ENCODE peak calls at places on chromosomes 6 and 20, in four cellular contexts. One of them, this sample, is unnamed.

GRCh38 chr20:64160536-64161495 is 3.4 kb upstream of the MYT1 start:
- DNase-seq in OCI-LY7: no peak
- DNase-seq in mammary epithelial cell: no peak
- DNase-seq in fibroblast of lung: no peak
- DNase-seq in this sample: no peak

GRCh38 chr20:11585752-11586352 is 331.8 kb upstream of the BTBD3 start:
- DNase-seq in fibroblast of lung: peak
- DNase-seq in OCI-LY7: no peak
- DNase-seq in mammary epithelial cell: peak
- DNase-seq in this sample: no peak

GRCh38 chr6:28661097-28661713 is 135.5 kb downstream of the GPX5 start:
- DNase-seq in fibroblast of lung: no peak
- DNase-seq in OCI-LY7: no peak
- DNase-seq in mammary epithelial cell: no peak
- DNase-seq in this sample: no peak

GRCh38 chr6:48765352-48765961 is 654.5 kb upstream of the PTCHD4 start:
- DNase-seq in fibroblast of lung: peak
- DNase-seq in mammary epithelial cell: peak
- DNase-seq in OCI-LY7: peak
- DNase-seq in this sample: peak

GRCh38 chr20:38840053-38840893 is 34.8 kb downstream of the PPP1R16B start:
- DNase-seq in mammary epithelial cell: no peak
- DNase-seq in fibroblast of lung: no peak
- DNase-seq in OCI-LY7: no peak
- DNase-seq in this sample: no peak

GRCh38 chr6:103142902-103143301 is 1716.8 kb downstream of the HACE1 start:
- DNase-seq in fibroblast of lung: no peak
- DNase-seq in mammary epithelial cell: no peak
- DNase-seq in OCI-LY7: no peak
- DNase-seq in this sample: no peak

GRCh38 chr6:31836036-31836675 is 8.6 kb downstream of the HSPA1B start:
- DNase-seq in mammary epithelial cell: no peak
- DNase-seq in OCI-LY7: peak
- DNase-seq in fibroblast of lung: no peak
- DNase-seq in this sample: no peak

GRCh38 chr6:26029857-26030653 is 57.2 kb upstream of the HFE start:
- DNase-seq in mammary epithelial cell: no peak
- DNase-seq in OCI-LY7: peak
- DNase-seq in fibroblast of lung: no peak
- DNase-seq in this sample: no peak

GRCh38 chr6:47084530-47084929 is 42.4 kb upstream of the ADGRF1 start:
- DNase-seq in OCI-LY7: no peak
- DNase-seq in mammary epithelial cell: no peak
- DNase-seq in fibroblast of lung: no peak
- DNase-seq in this sample: no peak

GRCh38 chr6:109979033-109979921 is 1.2 kb downstream of the GPR6 start:
- DNase-seq in OCI-LY7: no peak
- DNase-seq in mammary epithelial cell: no peak
- DNase-seq in fibroblast of lung: no peak
- DNase-seq in this sample: no peak

GRCh38 chr6:13769655-13770053 is 44.7 kb downstream of the MCUR1 start:
- DNase-seq in OCI-LY7: no peak
- DNase-seq in fibroblast of lung: no peak
- DNase-seq in mammary epithelial cell: no peak
- DNase-seq in this sample: no peak

GRCh38 chr6:132934496-132934895 is 120.1 kb downstream of the RPS12 start:
- DNase-seq in mammary epithelial cell: no peak
- DNase-seq in fibroblast of lung: peak
- DNase-seq in OCI-LY7: no peak
- DNase-seq in this sample: no peak

GRCh38 chr20:43941476-43942212 is 27.0 kb downstream of the TOX2 start:
- DNase-seq in OCI-LY7: peak
- DNase-seq in mammary epithelial cell: peak
- DNase-seq in fibroblast of lung: no peak
- DNase-seq in this sample: peak

GRCh38 chr20:10919549-10920140 is 245.8 kb upstream of the JAG1 start:
- DNase-seq in OCI-LY7: no peak
- DNase-seq in fibroblast of lung: peak
- DNase-seq in mammary epithelial cell: peak
- DNase-seq in this sample: peak

GRCh38 chr6:37021356-37022129 is 16.1 kb downstream of the FGD2 start:
- DNase-seq in fibroblast of lung: peak
- DNase-seq in OCI-LY7: peak
- DNase-seq in mammary epithelial cell: peak
- DNase-seq in this sample: peak
- TF ChIP-seq CTCF in fibroblast of lung: peak
- TF ChIP-seq CTCF in OCI-LY7: peak
- TF ChIP-seq CTCF in mammary epithelial cell: peak
- TF ChIP-seq CTCF in this sample: peak

GRCh38 chr20:45407783-45408645 is at the start of gene DBNDD2:
- DNase-seq in mammary epithelial cell: no peak
- DNase-seq in fibroblast of lung: no peak
- DNase-seq in OCI-LY7: no peak
- DNase-seq in this sample: no peak
- H2AFZ ChIP-seq in mammary epithelial cell: peak
- H2AFZ ChIP-seq in fibroblast of lung: peak
- H2AFZ ChIP-seq in OCI-LY7: no peak
- H2AFZ ChIP-seq in this sample: peak

GRCh38 chr20:32053648-32054047 is 1.6 kb downstream of the HCK start:
- DNase-seq in fibroblast of lung: no peak
- DNase-seq in mammary epithelial cell: no peak
- DNase-seq in OCI-LY7: no peak
- DNase-seq in this sample: no peak

GRCh38 chr20:32050851-32051556 is 1.0 kb upstream of the HCK start:
- DNase-seq in mammary epithelial cell: no peak
- DNase-seq in OCI-LY7: no peak
- DNase-seq in fibroblast of lung: no peak
- DNase-seq in this sample: no peak

GRCh38 chr20:32051720-32052089 is 337 bp upstream of the HCK start:
- DNase-seq in mammary epithelial cell: no peak
- DNase-seq in OCI-LY7: no peak
- DNase-seq in fibroblast of lung: no peak
- DNase-seq in this sample: no peak

GRCh38 chr20:32052090-32052791 is at the start of gene HCK:
- DNase-seq in OCI-LY7: no peak
- DNase-seq in mammary epithelial cell: no peak
- DNase-seq in fibroblast of lung: no peak
- DNase-seq in this sample: no peak

DNA sequence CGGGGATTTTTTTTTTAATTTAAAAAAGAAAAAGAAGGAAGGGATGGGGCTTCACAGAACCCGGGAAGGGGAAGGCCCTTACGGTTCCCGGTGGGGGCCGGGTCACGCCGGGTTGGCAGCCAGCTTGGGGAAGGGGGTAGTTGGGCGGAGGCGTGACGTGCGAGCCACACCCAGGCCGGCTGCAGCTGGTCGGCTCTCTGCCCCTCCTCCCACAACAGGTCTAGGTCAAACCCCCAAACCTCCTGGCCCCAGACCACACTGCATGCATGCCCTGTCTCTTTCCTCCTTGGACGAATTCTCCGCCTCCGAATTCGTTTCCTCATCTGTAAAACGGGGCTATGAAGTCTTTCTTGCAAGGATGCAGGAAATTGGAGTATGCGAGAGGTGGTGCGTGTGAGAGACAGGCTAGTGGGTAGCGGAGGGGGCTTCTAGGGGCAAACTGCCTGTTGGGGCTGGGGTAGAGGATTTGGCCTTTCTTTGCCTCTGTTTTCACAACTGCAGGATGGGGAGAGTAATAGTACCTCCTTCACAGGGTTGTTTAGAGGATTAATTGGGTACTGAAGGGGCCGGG is 835 bp downstream of the HCK start:
- DNase-seq in mammary epithelial cell: no peak
- DNase-seq in OCI-LY7: no peak
- DNase-seq in fibroblast of lung: no peak
- DNase-seq in this sample: no peak
- TF ChIP-seq CTCF in mammary epithelial cell: no peak
- TF ChIP-seq CTCF in OCI-LY7: no peak
- TF ChIP-seq CTCF in fibroblast of lung: no peak
- TF ChIP-seq CTCF in this sample: no peak

GRCh38 chr6:155110721-155111120 is 115.6 kb downstream of the TIAM2 start:
- DNase-seq in OCI-LY7: no peak
- DNase-seq in mammary epithelial cell: no peak
- DNase-seq in fibroblast of lung: no peak
- DNase-seq in this sample: no peak

GRCh38 chr6:155103816-155104366 is 108.8 kb downstream of the TIAM2 start:
- DNase-seq in OCI-LY7: no peak
- DNase-seq in fibroblast of lung: no peak
- DNase-seq in mammary epithelial cell: no peak
- DNase-seq in this sample: no peak

GRCh38 chr6:155108070-155108815 is 113.1 kb downstream of the TIAM2 start:
- DNase-seq in mammary epithelial cell: no peak
- DNase-seq in OCI-LY7: no peak
- DNase-seq in fibroblast of lung: no peak
- DNase-seq in this sample: no peak

GRCh38 chr6:155107432-155108069 is 112.4 kb downstream of the TIAM2 start:
- DNase-seq in OCI-LY7: no peak
- DNase-seq in fibroblast of lung: no peak
- DNase-seq in mammary epithelial cell: no peak
- DNase-seq in this sample: no peak

GRCh38 chr6:155106456-155107107 is 111.5 kb downstream of the TIAM2 start:
- DNase-seq in OCI-LY7: no peak
- DNase-seq in fibroblast of lung: no peak
- DNase-seq in mammary epithelial cell: no peak
- DNase-seq in this sample: no peak
- H2AFZ ChIP-seq in OCI-LY7: no peak
- H2AFZ ChIP-seq in fibroblast of lung: no peak
- H2AFZ ChIP-seq in mammary epithelial cell: no peak
- H2AFZ ChIP-seq in this sample: no peak

GRCh38 chr20:19048898-19049889 is 163.2 kb upstream of the SLC24A3 start:
- DNase-seq in mammary epithelial cell: no peak
- DNase-seq in OCI-LY7: no peak
- DNase-seq in fibroblast of lung: no peak
- DNase-seq in this sample: no peak
- TF ChIP-seq CTCF in mammary epithelial cell: no peak
- TF ChIP-seq CTCF in OCI-LY7: no peak
- TF ChIP-seq CTCF in fibroblast of lung: no peak
- TF ChIP-seq CTCF in this sample: no peak

DNA sequence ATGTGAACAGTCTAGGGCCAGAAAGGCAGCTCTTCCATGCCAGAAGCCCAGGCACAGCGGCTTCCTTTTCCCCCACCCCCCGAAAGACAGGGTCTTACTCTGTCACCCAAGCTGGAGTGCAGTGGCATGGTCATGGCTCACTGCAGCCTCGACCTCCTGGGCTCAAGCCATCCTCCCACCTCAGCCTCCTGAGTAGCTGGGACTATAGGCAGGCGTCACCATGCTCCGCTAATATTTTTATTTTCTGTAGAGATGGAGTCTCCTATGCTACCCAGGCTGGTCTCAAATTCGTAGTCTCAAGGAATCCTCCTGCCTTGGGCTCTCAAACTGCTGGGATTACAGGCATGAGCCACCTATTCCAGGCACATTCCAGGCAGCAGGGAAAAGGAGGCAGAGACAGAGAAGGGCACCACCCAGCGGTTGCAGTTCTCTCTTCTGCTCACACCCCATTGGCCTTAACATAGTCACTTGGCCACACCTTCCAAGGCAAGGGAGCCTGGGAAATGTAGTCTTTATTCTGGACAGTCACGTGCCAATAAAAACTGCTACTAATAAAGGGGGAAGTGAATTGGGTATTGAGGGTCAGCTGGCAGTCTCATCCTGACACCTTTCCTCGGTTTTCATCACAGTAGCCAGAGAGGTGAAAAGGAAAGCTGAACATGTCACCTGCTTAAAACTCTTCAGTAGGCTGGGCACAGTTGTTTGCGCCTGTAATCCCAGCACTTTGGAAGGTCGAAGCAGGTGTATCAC is 205.9 kb downstream of the ZMYND8 start:
- DNase-seq in mammary epithelial cell: peak
- DNase-seq in fibroblast of lung: peak
- DNase-seq in OCI-LY7: peak
- DNase-seq in this sample: peak
- H2AFZ ChIP-seq in mammary epithelial cell: no peak
- H2AFZ ChIP-seq in fibroblast of lung: no peak
- H2AFZ ChIP-seq in OCI-LY7: no peak
- H2AFZ ChIP-seq in this sample: no peak